ENCODE peak calls at places on chromosomes 13 and 19, in seven cellular contexts. C is tibial artery; B is stimulated activated CD4-positive, alpha-beta T cell treated with anti-CD3 and anti-CD28 coated beads, Interleukin-4, amount 100 ng/mL, for 24 hours; I is HS-27A; D is aorta; O is COLO829; S is glutamatergic neuron. Q is an unnamed sample.

GRCh38 chr13:61410669-61411297 is 4.9 kb downstream of the PCDH20 start:
- DNase-seq in C (no peak), B (no peak), I (no peak), D (no peak), O (peak), S (no peak), Q (no peak)

GRCh38 chr13:73069206-73069815 is 10.5 kb downstream of the KLF5 start:
- DNase-seq in C (no peak), B (no peak), I (no peak), D (no peak), O (no peak), S (no peak), Q (no peak)

GRCh38 chr19:55519461-55520311 is 17.2 kb downstream of the SBK2 start:
- DNase-seq in C (no peak), B (no peak), I (peak), D (no peak), O (no peak), S (no peak), Q (no peak)

GRCh38 chr19:18541992-18542935 is 1.1 kb downstream of the FKBP8 start:
- DNase-seq in C (no peak), B (no peak), I (no peak), D (no peak), O (no peak), S (peak), Q (no peak)

GRCh38 chr13:48804836-48805601 is 151.3 kb downstream of the CYSLTR2 start:
- DNase-seq in C (no peak), B (peak), I (no peak), D (no peak), O (peak), S (no peak), Q (no peak)

GRCh38 chr19:45417151-45417550 is 6.6 kb downstream of the ERCC1 start:
- DNase-seq in C (no peak), B (no peak), I (no peak), D (no peak), O (no peak), S (no peak), Q (no peak)

GRCh38 chr13:50261502-50261901 is 246.3 kb downstream of the KCNRG start:
- DNase-seq in C (no peak), B (no peak), I (no peak), D (no peak), O (no peak), S (no peak), Q (no peak)

GRCh38 chr13:59946924-59947323 is 216.8 kb downstream of the DIAPH3 start:
- DNase-seq in C (no peak), B (no peak), I (no peak), D (no peak), O (no peak), S (no peak), Q (no peak)

GRCh38 chr19:33193864-33194362 is at the start of gene LRP3:
- DNase-seq in C (no peak), B (no peak), I (no peak), D (peak), O (no peak), S (peak), Q (no peak)

GRCh38 chr19:49243726-49244125 is 81.3 kb downstream of the SLC6A16 start:
- DNase-seq in C (no peak), B (no peak), I (no peak), D (no peak), O (no peak), S (no peak), Q (no peak)

GRCh38 chr19:31330237-31330636 is 19.0 kb downstream of the TSHZ3 start:
- DNase-seq in C (no peak), B (no peak), I (no peak), D (no peak), O (no peak), S (no peak), Q (no peak)